ENCODE peak calls at places on chromosomes 13 and 19, in five cellular contexts. B is cardiac fibroblast; G is stimulated activated CD8-positive, alpha-beta memory T cell treated with anti-CD3 and anti-CD28 coated beads, Interleukin-7, amount 100 ng/mL, for 24 hours; N is WERI-Rb-1; Y is NCI-H146. L is an unnamed sample.

GRCh38 chr13:99133848-99134247 is 66.8 kb upstream of the UBAC2 start:
- DNase-seq in G (no peak), Y (no peak), N (no peak), B (no peak), L (no peak)

GRCh38 chr19:46442808-46443450 is 14.2 kb upstream of the PNMA8C start:
- DNase-seq in N (no peak), G (no peak), Y (no peak), B (peak; percentile 81), L (no peak)

GRCh38 chr19:35988824-35989223 is 6.2 kb upstream of the SDHAF1 start:
- DNase-seq in N (no peak), G (no peak), B (no peak), Y (no peak), L (no peak)

GRCh38 chr19:47644743-47645499 is 36.0 kb downstream of the BICRA start:
- DNase-seq in G (no peak), Y (peak; percentile 66), N (no peak), B (no peak), L (no peak)

GRCh38 chr19:55958356-55958755 is 10.7 kb downstream of the NLRP8 start:
- DNase-seq in B (no peak), N (no peak), Y (no peak), G (no peak), L (no peak)

GRCh38 chr19:35513975-35514809 is 743 bp upstream of the DMKN start:
- DNase-seq in N (no peak), G (no peak), B (peak; percentile 87), Y (no peak), L (peak; percentile 58)

GRCh38 chr13:41465215-41465907 is 8.0 kb downstream of the RGCC start:
- DNase-seq in Y (no peak), G (peak; percentile 65), N (no peak), B (peak; percentile 62), L (no peak)

GRCh38 chr19:45881909-45882528 is 3.9 kb downstream of the IRF2BP1 start:
- DNase-seq in Y (peak; percentile 93), G (no peak), B (no peak), N (no peak), L (peak; percentile 84)

GRCh38 chr13:41276824-41277223 is 13.4 kb upstream of the MTRF1 start:
- DNase-seq in B (no peak), G (no peak), N (no peak), Y (no peak), L (no peak)

GRCh38 chr13:26300140-26300539 is 46.2 kb downstream of the CDK8 start:
- DNase-seq in N (no peak), B (peak; percentile 50), Y (no peak), G (no peak), L (no peak)

GRCh38 chr19:44356383-44357111 is at the start of gene ZNF112:
- DNase-seq in G (no peak), B (peak; percentile 95), N (peak; percentile 91), Y (peak; percentile 97), L (peak; percentile 57)

GRCh38 chr13:91111476-91112190 is 235.9 kb upstream of the MIR17HG start:
- DNase-seq in G (no peak), Y (peak; percentile 10), B (no peak), N (no peak), L (no peak)

GRCh38 chr19:11657307-11657706 is 60.0 kb downstream of the ZNF627 start:
- DNase-seq in B (peak; percentile 6), G (no peak), Y (peak; percentile 93), N (no peak), L (no peak)

GRCh38 chr13:48801255-48801654 is 147.5 kb downstream of the CYSLTR2 start:
- DNase-seq in B (no peak), Y (no peak), N (no peak), G (no peak), L (no peak)

GRCh38 chr13:96880419-96880818 is 113.9 kb downstream of the OXGR1 start:
- DNase-seq in G (no peak), N (no peak), B (no peak), Y (no peak), L (no peak)

GRCh38 chr19:7074705-7075282 is 5.3 kb downstream of the ZNF557 start:
- DNase-seq in G (no peak), B (no peak), N (no peak), Y (no peak), L (no peak)

GRCh38 chr19:13238891-13239534 is 88.8 kb downstream of the IER2 start:
- DNase-seq in B (no peak), Y (no peak), G (no peak), N (no peak), L (no peak)

GRCh38 chr13:67043901-67044300 is 186.2 kb downstream of the PCDH9 start:
- DNase-seq in B (peak; percentile 74), Y (no peak), N (no peak), G (no peak), L (no peak)

GRCh38 chr19:34428549-34429285 is 536 bp downstream of the UBA2 start:
- DNase-seq in B (peak; percentile 37), Y (peak; percentile 41), G (peak; percentile 8), N (peak; percentile 15), L (peak; percentile 22)

GRCh38 chr13:82688400-82688999 is 1193.8 kb downstream of the SLITRK1 start:
- DNase-seq in G (no peak), N (no peak), B (peak; percentile 13), Y (no peak), L (no peak)

GRCh38 chr19:48391100-48392005 is at the start of gene KDELR1:
- DNase-seq in N (peak; percentile 69), G (no peak), Y (peak; percentile 71), B (peak; percentile 83), L (peak; percentile 85)

GRCh38 chr19:1042689-1043511 is 3.0 kb downstream of the ABCA7 start:
- DNase-seq in G (no peak), B (no peak), Y (no peak), N (no peak), L (no peak)

GRCh38 chr19:4717191-4717965 is 6.3 kb downstream of the DPP9 start:
- DNase-seq in Y (no peak), B (peak; percentile 24), G (no peak), N (no peak), L (no peak)

GRCh38 chr13:92640936-92641335 is 585.7 kb upstream of the GPC6 start:
- DNase-seq in N (no peak), B (no peak), Y (no peak), G (no peak), L (no peak)

GRCh38 chr19:2235396-2236284 is 489 bp downstream of the PLEKHJ1 start:
- DNase-seq in B (no peak), G (no peak), N (peak; percentile 65), Y (peak; percentile 97), L (peak; percentile 40)

GRCh38 chr19:17522988-17523872 is 11.8 kb downstream of the PGLS start:
- DNase-seq in Y (no peak), N (no peak), G (peak; percentile 27), B (no peak), L (no peak)

GRCh38 chr13:111399334-111399733 is 78.9 kb downstream of the TEX29 start:
- DNase-seq in Y (no peak), N (no peak), B (no peak), G (no peak), L (no peak)

GRCh38 chr19:5663904-5664303 is 16.4 kb downstream of the MICOS13 start:
- DNase-seq in B (no peak), Y (no peak), N (no peak), G (no peak), L (no peak)

GRCh38 chr19:28488006-28488405 is 724.9 kb downstream of the UQCRFS1 start:
- DNase-seq in Y (no peak), N (peak; percentile 35), B (no peak), G (no peak), L (no peak)

GRCh38 chr13:20550799-20551198 is 16.2 kb upstream of the IFT88 start:
- DNase-seq in N (no peak), B (peak; percentile 16), G (no peak), Y (no peak), L (no peak)

GRCh38 chr13:46179576-46180368 is 2.2 kb downstream of the LCP1 start:
- DNase-seq in N (no peak), G (peak; percentile 60), B (no peak), Y (no peak), L (no peak)

GRCh38 chr13:75180805-75181455 is 301.0 kb downstream of the TBC1D4 start:
- DNase-seq in N (no peak), G (no peak), B (peak; percentile 38), Y (no peak), L (no peak)

GRCh38 chr19:55647732-55648656 is at the start of gene CCDC106:
- DNase-seq in N (peak; percentile 83), G (no peak), B (peak; percentile 86), Y (peak; percentile 55), L (peak; percentile 87)

GRCh38 chr13:65339236-65339635 is 1890.9 kb downstream of the PCDH9 start:
- DNase-seq in Y (no peak), B (no peak), N (no peak), G (no peak), L (no peak)

GRCh38 chr13:27339299-27339698 is 68.7 kb downstream of the RASL11A start:
- DNase-seq in B (peak; percentile 52), Y (peak; percentile 10), N (peak; percentile 91), G (no peak), L (peak; percentile 56)

L was measured in HuH-7.